ENCODE peak calls at places on chromosome 6, in six cellular contexts. X is Panc1, A is fibroblast of mammary gland, B is breast epithelium, F is MM.1S, P is HCT116. V is an unnamed sample.

GRCh38 chr6:132763269-132763668 is 5.6 kb upstream of the VNN2 start:
- DNase-seq in X (no peak), A (no peak), B (no peak), F (peak; percentile 55), P (no peak), V (no peak)

GRCh38 chr6:11637266-11637665 is 99.7 kb downstream of the TMEM170B start:
- DNase-seq in X (no peak), A (no peak), B (no peak), F (no peak), P (no peak), V (no peak)

GRCh38 chr6:123967900-123968299 is 164.2 kb downstream of the NKAIN2 start:
- DNase-seq in X (no peak), A (no peak), B (no peak), F (no peak), P (no peak), V (no peak)

GRCh38 chr6:151916680-151917164 is 109.2 kb downstream of the ESR1 start:
- DNase-seq in X (no peak), A (peak; percentile 98), B (peak; percentile 28), F (no peak), P (no peak), V (no peak)

GRCh38 chr6:168031411-168032382 is 34.2 kb downstream of the KIF25 start:
- DNase-seq in X (no peak), A (peak; percentile 85), B (peak; percentile 18), F (no peak), P (no peak), V (no peak)

GRCh38 chr6:162543221-162543620 is 184.3 kb downstream of the PRKN start:
- DNase-seq in X (no peak), A (no peak), B (no peak), F (no peak), P (no peak), V (no peak)

GRCh38 chr6:41371461-41371991 is 36.1 kb downstream of the NCR2 start:
- DNase-seq in X (no peak), A (peak; percentile 20), B (no peak), F (no peak), P (no peak), V (no peak)

GRCh38 chr6:5995705-5996686 is 10.7 kb downstream of the NRN1 start:
- DNase-seq in X (no peak), A (peak; percentile 85), B (peak; percentile 44), F (no peak), P (no peak), V (no peak)

GRCh38 chr6:48541669-48542068 is 430.7 kb upstream of the PTCHD4 start:
- DNase-seq in X (no peak), A (peak; percentile 5), B (no peak), F (no peak), P (no peak), V (no peak)

GRCh38 chr6:55664581-55665223 is 85.7 kb upstream of the HMGCLL1 start:
- DNase-seq in X (no peak), A (peak; percentile 46), B (no peak), F (no peak), P (no peak), V (no peak)

GRCh38 chr6:7052441-7052936 is 55.3 kb upstream of the RREB1 start:
- DNase-seq in X (no peak), A (peak; percentile 86), B (no peak), F (no peak), P (no peak), V (peak; percentile 10)

GRCh38 chr6:55922406-55922805 is 47.0 kb upstream of the BMP5 start:
- DNase-seq in X (no peak), A (no peak), B (no peak), F (no peak), P (no peak), V (no peak)

GRCh38 chr6:21295846-21296245 is 297.7 kb upstream of the SOX4 start:
- DNase-seq in X (no peak), A (no peak), B (no peak), F (no peak), P (no peak), V (no peak)

GRCh38 chr6:34315256-34315655 is 66.5 kb upstream of the SMIM29 start:
- DNase-seq in X (no peak), A (no peak), B (no peak), F (peak; percentile 11), P (no peak), V (no peak)

GRCh38 chr6:159826004-159826403 is 25.9 kb downstream of the PNLDC1 start:
- DNase-seq in X (no peak), A (no peak), B (no peak), F (no peak), P (no peak), V (no peak)

GRCh38 chr6:87945966-87946365 is 101.7 kb upstream of the SPACA1 start:
- DNase-seq in X (no peak), A (no peak), B (peak; percentile 54), F (no peak), P (no peak), V (no peak)

GRCh38 chr6:72647489-72647888 is 25.6 kb downstream of the KCNQ5 start:
- DNase-seq in X (no peak), A (no peak), B (no peak), F (no peak), P (no peak), V (no peak)

GRCh38 chr6:121285041-121285440 is 49.2 kb downstream of the TBC1D32 start:
- DNase-seq in X (no peak), A (peak; percentile 90), B (no peak), F (no peak), P (no peak), V (peak; percentile 16)

GRCh38 chr6:19382676-19383075 is 454.5 kb upstream of the ID4 start:
- DNase-seq in X (no peak), A (no peak), B (no peak), F (no peak), P (no peak), V (no peak)

GRCh38 chr6:116491610-116492330 is 19.7 kb upstream of the CALHM5 start:
- DNase-seq in X (no peak), A (no peak), B (no peak), F (no peak), P (no peak), V (no peak)

GRCh38 chr6:53654745-53655240 is 10.8 kb downstream of the KLHL31 start:
- DNase-seq in X (no peak), A (no peak), B (no peak), F (no peak), P (no peak), V (no peak)
- TF ChIP-seq CTCF in X (no peak), A (no peak), B (no peak), F (no peak), P (no peak), V (no peak)

DNA sequence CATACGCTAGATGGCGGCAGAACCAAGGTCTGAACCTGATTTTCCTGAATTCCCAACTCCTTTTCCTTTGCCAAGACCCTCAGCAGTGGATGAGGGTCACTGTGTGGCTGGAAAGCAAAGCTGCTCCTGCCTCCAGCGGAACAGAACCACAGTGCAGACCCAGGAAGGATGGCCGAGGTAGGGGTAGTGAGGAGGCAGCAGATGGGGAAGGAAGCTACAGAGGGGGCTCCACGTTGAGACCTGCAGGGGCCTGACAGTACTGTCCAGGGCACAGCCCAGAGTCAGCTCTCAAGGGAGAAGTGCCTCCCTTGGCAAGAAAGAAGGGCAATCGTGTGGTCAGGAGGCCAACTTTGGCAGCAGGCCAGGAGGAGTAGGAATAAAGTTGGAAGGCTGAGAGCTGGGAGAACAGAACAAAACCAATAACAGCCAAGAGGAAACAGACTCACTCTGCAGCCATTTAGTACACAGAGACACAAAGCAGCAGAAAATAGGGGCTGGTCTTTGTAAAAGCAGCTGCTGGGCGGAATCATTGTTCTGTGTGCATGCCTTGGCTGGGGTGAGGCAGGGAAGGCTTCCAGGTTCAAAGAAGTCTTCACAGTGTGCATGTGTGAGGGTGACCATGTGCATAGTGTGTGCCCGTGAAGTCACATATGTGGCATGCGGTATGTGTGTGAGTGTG is 3.1 kb downstream of the GABRR2 start:
- DNase-seq in X (no peak), A (peak; percentile 64), B (peak; percentile 43), F (no peak), P (no peak), V (no peak)
- TF ChIP-seq CTCF in X (peak; percentile 80), A (peak; percentile 74), B (no peak), F (no peak), P (peak; percentile 15), V (peak; percentile 42)

GRCh38 chr6:104483225-104483834 is 376.4 kb downstream of the HACE1 start:
- DNase-seq in X (peak; percentile 2), A (peak; percentile 48), B (no peak), F (no peak), P (peak; percentile 15), V (no peak)
- TF ChIP-seq CTCF in X (peak; percentile 73), A (peak; percentile 51), B (no peak), F (peak; percentile 27), P (peak; percentile 56), V (no peak)

GRCh38 chr6:44487611-44488010 is 100.1 kb downstream of the CDC5L start:
- DNase-seq in X (no peak), A (no peak), B (no peak), F (no peak), P (no peak), V (no peak)

GRCh38 chr6:44486002-44486421 is 98.5 kb downstream of the CDC5L start:
- DNase-seq in X (no peak), A (peak; percentile 72), B (no peak), F (no peak), P (no peak), V (no peak)

GRCh38 chr6:44485601-44486000 is 98.1 kb downstream of the CDC5L start:
- DNase-seq in X (no peak), A (no peak), B (no peak), F (no peak), P (no peak), V (no peak)

GRCh38 chr6:44489912-44490604 is 102.6 kb downstream of the CDC5L start:
- DNase-seq in X (peak; percentile 81), A (peak; percentile 98), B (peak; percentile 53), F (no peak), P (peak; percentile 16), V (peak; percentile 88)

GRCh38 chr6:44487002-44487401 is 99.5 kb downstream of the CDC5L start:
- DNase-seq in X (no peak), A (peak; percentile 21), B (no peak), F (no peak), P (no peak), V (no peak)
- TF ChIP-seq CTCF in X (no peak), A (no peak), B (no peak), F (no peak), P (no peak), V (no peak)

GRCh38 chr6:138372711-138373463 is 4.8 kb upstream of the SMIM28 start:
- DNase-seq in X (no peak), A (peak; percentile 46), B (no peak), F (no peak), P (no peak), V (no peak)
- TF ChIP-seq CTCF in X (no peak), A (no peak), B (no peak), F (no peak), P (peak; percentile 38), V (no peak)

V was measured in AG04449.